ENCODE peak calls at places on chromosomes 2 and 18, in seven cellular contexts. K is activated CD8-positive, alpha-beta memory T cell treated with anti-CD3 and anti-CD28 coated beads for 24 hours; V is GM23248; J is chondrocyte; Z is cardiac fibroblast; M is stimulated activated CD4-positive, alpha-beta T cell treated with anti-CD3 and anti-CD28 coated beads, Interleukin-1b, Interleukin-23, amount 100 ng/mL, for 24 hours; C is upper lobe of right lung. F is an unnamed sample.

GRCh38 chr2:136376798-136377211 is 258.9 kb upstream of the CXCR4 start:
- DNase-seq in K (peak; percentile 59), V (peak; percentile 36), J (no peak), Z (peak; percentile 22), M (no peak), C (no peak), F (no peak)

GRCh38 chr2:161547130-161547529 is 77.1 kb upstream of the SLC4A10 start:
- DNase-seq in K (no peak), V (no peak), J (no peak), Z (no peak), M (no peak), C (no peak), F (no peak)

GRCh38 chr2:165617720-165618119 is 148.2 kb downstream of the CSRNP3 start:
- DNase-seq in K (no peak), V (no peak), J (no peak), Z (no peak), M (no peak), C (no peak), F (no peak)

GRCh38 chr2:52918551-52918950 is 849.1 kb upstream of the CHAC2 start:
- DNase-seq in K (no peak), V (no peak), J (no peak), Z (no peak), M (no peak), C (no peak), F (no peak)

GRCh38 chr2:234841321-234842015 is 110.3 kb upstream of the SH3BP4 start:
- DNase-seq in K (no peak), V (peak; percentile 27), J (no peak), Z (no peak), M (no peak), C (no peak), F (no peak)

GRCh38 chr2:115290478-115290877 is 848.0 kb downstream of the DPP10 start:
- DNase-seq in K (no peak), V (no peak), J (no peak), Z (no peak), M (no peak), C (no peak), F (no peak)

GRCh38 chr2:56077352-56077915 is 106.4 kb upstream of the CCDC85A start:
- DNase-seq in K (no peak), V (peak; percentile 38), J (no peak), Z (peak; percentile 16), M (no peak), C (no peak), F (no peak)

GRCh38 chr2:162123806-162124758 is 28.0 kb downstream of the GCG start:
- DNase-seq in K (no peak), V (peak; percentile 54), J (no peak), Z (peak; percentile 77), M (no peak), C (no peak), F (no peak)

GRCh38 chr18:57846258-57846657 is 43.1 kb upstream of the ATP8B1 start:
- DNase-seq in K (no peak), V (peak; percentile 69), J (no peak), Z (peak; percentile 89), M (no peak), C (no peak), F (no peak)

GRCh38 chr18:22174341-22175148 is 5.2 kb downstream of the GATA6 start:
- DNase-seq in K (no peak), V (no peak), J (no peak), Z (peak; percentile 62), M (no peak), C (no peak), F (no peak)

GRCh38 chr2:236668531-236668969 is 98.9 kb downstream of the ACKR3 start:
- DNase-seq in K (peak; percentile 37), V (no peak), J (no peak), Z (no peak), M (no peak), C (no peak), F (no peak)

GRCh38 chr2:8189316-8189715 is 492.5 kb upstream of the ID2 start:
- DNase-seq in K (no peak), V (no peak), J (no peak), Z (no peak), M (no peak), C (no peak), F (no peak)

GRCh38 chr2:241036397-241036963 is 38.1 kb downstream of the SNED1 start:
- DNase-seq in K (peak; percentile 79), V (no peak), J (no peak), Z (no peak), M (peak; percentile 15), C (peak; percentile 75), F (no peak)

GRCh38 chr18:47911877-47912276 is 18.6 kb downstream of the SMAD2 start:
- DNase-seq in K (no peak), V (no peak), J (no peak), Z (no peak), M (no peak), C (no peak), F (no peak)

GRCh38 chr18:77737412-77737811 is 487.8 kb downstream of the GALR1 start:
- DNase-seq in K (no peak), V (no peak), J (no peak), Z (no peak), M (no peak), C (no peak), F (no peak)

GRCh38 chr18:23587220-23587642 is 925 bp upstream of the NPC1 start:
- DNase-seq in K (no peak), V (no peak), J (no peak), Z (no peak), M (no peak), C (no peak), F (no peak)

GRCh38 chr2:237547841-237548416 is 18.4 kb upstream of the PRLH start:
- DNase-seq in K (no peak), V (no peak), J (peak; percentile 79), Z (no peak), M (no peak), C (no peak), F (peak; percentile 54)

GRCh38 chr2:221758076-221758475 is 186.0 kb upstream of the EPHA4 start:
- DNase-seq in K (no peak), V (no peak), J (no peak), Z (no peak), M (no peak), C (no peak), F (no peak)

GRCh38 chr2:4673025-4673489 is 969.7 kb downstream of the DCDC2C start:
- DNase-seq in K (no peak), V (peak; percentile 0), J (no peak), Z (no peak), M (no peak), C (no peak), F (no peak)

GRCh38 chr2:129180124-129180716 is 799.2 kb upstream of the RAB6C start:
- DNase-seq in K (no peak), V (no peak), J (no peak), Z (no peak), M (no peak), C (no peak), F (no peak)

GRCh38 chr2:145753966-145754365 is 1234.0 kb upstream of the ZEB2 start:
- DNase-seq in K (no peak), V (no peak), J (no peak), Z (no peak), M (no peak), C (no peak), F (no peak)

GRCh38 chr18:79905993-79906392 is 45.5 kb downstream of the SLC66A2 start:
- DNase-seq in K (no peak), V (no peak), J (no peak), Z (no peak), M (no peak), C (no peak), F (no peak)

GRCh38 chr2:23419171-23420090 is 34.5 kb downstream of the KLHL29 start:
- DNase-seq in K (peak; percentile 38), V (peak; percentile 86), J (no peak), Z (no peak), M (no peak), C (no peak), F (no peak)

GRCh38 chr2:218448934-218449333 is 30.0 kb downstream of the VIL1 start:
- DNase-seq in K (peak; percentile 19), V (peak; percentile 34), J (no peak), Z (no peak), M (no peak), C (no peak), F (no peak)

GRCh38 chr2:78780321-78780720 is 245.2 kb upstream of the REG3G start:
- DNase-seq in K (no peak), V (no peak), J (no peak), Z (no peak), M (no peak), C (no peak), F (no peak)

GRCh38 chr2:129758461-129759185 is 220.8 kb upstream of the RAB6C start:
- DNase-seq in K (peak; percentile 46), V (peak; percentile 41), J (peak; percentile 44), Z (no peak), M (no peak), C (no peak), F (no peak)

GRCh38 chr2:189076131-189076530 is 102.0 kb downstream of the COL3A1 start:
- DNase-seq in K (no peak), V (no peak), J (no peak), Z (no peak), M (no peak), C (no peak), F (no peak)

GRCh38 chr2:95240556-95240955 is 33.2 kb downstream of the ZNF892 start:
- DNase-seq in K (no peak), V (no peak), J (no peak), Z (no peak), M (no peak), C (no peak), F (no peak)

GRCh38 chr2:50347355-50348044 is 684.4 kb downstream of the NRXN1 start:
- DNase-seq in K (no peak), V (peak; percentile 1), J (no peak), Z (no peak), M (no peak), C (no peak), F (no peak)

GRCh38 chr18:22455425-22456150 is 37.9 kb upstream of the CTAGE1 start:
- DNase-seq in K (no peak), V (no peak), J (no peak), Z (no peak), M (no peak), C (no peak), F (no peak)

GRCh38 chr2:40369619-40370397 is 82.1 kb downstream of the SLC8A1 start:
- DNase-seq in K (no peak), V (peak; percentile 86), J (no peak), Z (peak; percentile 63), M (no peak), C (no peak), F (no peak)

GRCh38 chr18:49846263-49846662 is 32.9 kb upstream of the ACAA2 start:
- DNase-seq in K (no peak), V (peak; percentile 87), J (no peak), Z (peak; percentile 42), M (no peak), C (no peak), F (no peak)

GRCh38 chr2:175892046-175892445 is 110.0 kb downstream of the LNPK start:
- DNase-seq in K (no peak), V (peak; percentile 71), J (no peak), Z (no peak), M (no peak), C (no peak), F (no peak)

GRCh38 chr2:236239276-236240065 is 24.7 kb downstream of the ASB18 start:
- DNase-seq in K (no peak), V (no peak), J (no peak), Z (no peak), M (no peak), C (no peak), F (no peak)

GRCh38 chr2:95526360-95527341 is 42.1 kb upstream of the TRIM43B start:
- DNase-seq in K (peak; percentile 85), V (peak; percentile 90), J (no peak), Z (peak; percentile 76), M (peak; percentile 54), C (peak; percentile 91), F (peak; percentile 79)

GRCh38 chr2:224449212-224450147 is 47.6 kb upstream of the FAM124B start:
- DNase-seq in K (no peak), V (peak; percentile 51), J (no peak), Z (peak; percentile 27), M (no peak), C (no peak), F (no peak)

F was measured in sciatic nerve.